ENCODE peak calls at places on chromosome 6, in seven cellular contexts. K is neuronal stem cell, I is IMR-90, N is H9, H is mesendoderm, L is H1, W is trophoblast cell. E is an unnamed sample.
A peak's percentile ranks its signal among the peaks of the same experiment; 100 is the strongest.

GRCh38 chr6:130366011-130366963 is at the start of gene TMEM200A:
- DNase-seq in W (no peak), H (peak; percentile 79), N (peak; percentile 63), K (peak; percentile 49), L (peak; percentile 58), I (peak; percentile 51), E (peak; percentile 73)

GRCh38 chr6:121285041-121285440 is 49.2 kb downstream of the TBC1D32 start:
- DNase-seq in H (no peak), K (no peak), W (no peak), L (no peak), N (no peak), I (peak; percentile 83), E (peak; percentile 9)

GRCh38 chr6:84371681-84372080 is 144.2 kb upstream of the CEP162 start:
- DNase-seq in N (no peak), L (no peak), H (no peak), I (no peak), K (no peak), W (no peak), E (no peak)

GRCh38 chr6:53451165-53451564 is 93.7 kb downstream of the GCLC start:
- DNase-seq in L (no peak), H (no peak), I (no peak), N (no peak), K (no peak), W (peak; percentile 67), E (no peak)

GRCh38 chr6:37496951-37497885 is 2.5 kb downstream of the CCDC167 start:
- DNase-seq in I (no peak), L (no peak), N (no peak), H (no peak), K (no peak), W (no peak), E (no peak)

GRCh38 chr6:45483021-45483420 is 105.3 kb upstream of the SUPT3H start:
- DNase-seq in L (no peak), N (no peak), K (no peak), H (no peak), I (peak; percentile 98), W (no peak), E (peak; percentile 98)

GRCh38 chr6:137353346-137353745 is 134.2 kb upstream of the IFNGR1 start:
- DNase-seq in N (no peak), I (no peak), W (no peak), H (no peak), L (no peak), K (no peak), E (no peak)

GRCh38 chr6:74705451-74705850 is 500.4 kb downstream of the COL12A1 start:
- DNase-seq in I (peak; percentile 13), K (no peak), L (no peak), W (no peak), N (no peak), H (no peak), E (no peak)

GRCh38 chr6:39610229-39610628 is 115.0 kb downstream of the KIF6 start:
- DNase-seq in H (peak; percentile 34), I (no peak), K (no peak), W (peak; percentile 46), L (no peak), N (no peak), E (peak; percentile 88)

GRCh38 chr6:168528457-168529095 is 87.6 kb downstream of the SMOC2 start:
- DNase-seq in H (no peak), L (no peak), N (no peak), I (no peak), W (no peak), K (no peak), E (no peak)

GRCh38 chr6:148192310-148192709 is 150.3 kb upstream of the SASH1 start:
- DNase-seq in H (no peak), N (no peak), L (no peak), I (peak; percentile 89), K (no peak), W (no peak), E (peak; percentile 14)

GRCh38 chr6:15657290-15657689 is 5.5 kb downstream of the DTNBP1 start:
- DNase-seq in L (no peak), N (no peak), W (no peak), K (no peak), H (no peak), I (no peak), E (no peak)

GRCh38 chr6:40440083-40440482 is 147.1 kb downstream of the LRFN2 start:
- DNase-seq in K (no peak), N (no peak), W (no peak), I (no peak), L (no peak), H (no peak), E (no peak)

GRCh38 chr6:43687079-43687436 is 533 bp downstream of the MRPS18A start:
- DNase-seq in W (no peak), I (no peak), L (no peak), N (no peak), H (no peak), K (no peak), E (no peak)

GRCh38 chr6:143513410-143513809 is 1.9 kb upstream of the FUCA2 start:
- DNase-seq in K (no peak), W (no peak), L (peak; percentile 87), H (peak; percentile 74), N (peak; percentile 79), I (no peak), E (no peak)

GRCh38 chr6:98812220-98812619 is 22.2 kb upstream of the POU3F2 start:
- DNase-seq in W (no peak), I (no peak), N (no peak), H (no peak), K (no peak), L (no peak), E (no peak)

GRCh38 chr6:152948150-152948768 is 34.6 kb downstream of the FBXO5 start:
- DNase-seq in I (peak; percentile 52), N (no peak), H (peak; percentile 40), L (no peak), W (peak; percentile 10), K (peak; percentile 33), E (peak; percentile 58)

GRCh38 chr6:42569102-42570028 is 5.5 kb downstream of the UBR2 start:
- DNase-seq in I (peak; percentile 95), L (no peak), N (no peak), H (no peak), K (no peak), W (peak; percentile 12), E (peak; percentile 85)

GRCh38 chr6:90233994-90234393 is 62.6 kb downstream of the BACH2 start:
- DNase-seq in I (no peak), N (no peak), K (no peak), W (no peak), H (no peak), L (no peak), E (no peak)

GRCh38 chr6:128365520-128366160 is 154.8 kb downstream of the PTPRK start:
- DNase-seq in I (no peak), N (no peak), L (no peak), H (no peak), K (no peak), W (no peak), E (no peak)

GRCh38 chr6:12420626-12421025 is 130.5 kb downstream of the EDN1 start:
- DNase-seq in I (peak; percentile 25), W (no peak), K (peak; percentile 11), L (no peak), N (no peak), H (no peak), E (no peak)

GRCh38 chr6:146047356-146047755 is 18.5 kb downstream of the GRM1 start:
- DNase-seq in H (no peak), L (no peak), N (no peak), I (no peak), W (no peak), K (no peak), E (no peak)

GRCh38 chr6:17197607-17198006 is 83.6 kb upstream of the RBM24 start:
- DNase-seq in I (no peak), W (no peak), L (no peak), N (no peak), H (no peak), K (no peak), E (no peak)

DNA sequence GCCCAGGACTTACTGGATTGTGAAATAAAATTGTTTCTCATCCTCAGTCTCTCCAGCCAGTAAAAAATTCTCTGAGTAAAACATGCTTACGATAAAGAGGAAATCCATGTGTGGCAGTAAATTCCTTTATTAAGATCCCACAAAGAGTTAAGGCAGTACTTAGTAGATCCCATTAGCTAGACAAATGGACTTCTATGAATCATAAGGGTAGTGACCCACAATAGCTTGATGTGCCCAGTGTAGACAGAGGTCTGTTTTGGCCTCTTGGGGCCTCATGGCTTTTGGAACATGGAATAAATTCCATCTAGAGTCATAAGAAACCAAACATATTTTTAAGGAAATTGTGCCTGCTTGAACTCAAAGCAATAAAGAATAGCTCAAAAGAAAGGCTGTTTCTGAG is 87.8 kb upstream of the RBM24 start:
- DNase-seq in H (no peak), W (no peak), N (no peak), I (no peak), K (no peak), L (no peak), E (no peak)
- H2AK5ac ChIP-seq in H (no peak overlapping the region), W (no peak overlapping the region), N (no peak overlapping the region), I (no peak overlapping the region), K (no peak overlapping the region), L (no peak overlapping the region), E (no peak overlapping the region)

GRCh38 chr6:170200458-170200891 is 90.4 kb downstream of the DLL1 start:
- DNase-seq in L (peak; percentile 29), N (no peak), I (peak; percentile 13), W (no peak), H (no peak), K (no peak), E (no peak)
- H3K27ac ChIP-seq in L (no peak overlapping the region), N (no peak overlapping the region), I (no peak overlapping the region), W (no peak overlapping the region), H (no peak overlapping the region), K (no peak overlapping the region), E (no peak overlapping the region)

GRCh38 chr6:22756365-22756764 is 187.0 kb downstream of the HDGFL1 start:
- DNase-seq in I (peak; percentile 77), H (no peak), N (no peak), L (no peak), K (no peak), W (no peak), E (peak; percentile 37)
- H2AK5ac ChIP-seq in I (peak overlapping the region; percentile 52), H (no peak overlapping the region), N (no peak overlapping the region), L (no peak overlapping the region), K (no peak overlapping the region), W (no peak overlapping the region), E (no peak overlapping the region)

GRCh38 chr6:141491684-141492083 is 641.0 kb upstream of the GJE1 start:
- DNase-seq in W (no peak), L (no peak), I (no peak), K (no peak), H (no peak), N (no peak), E (no peak)

GRCh38 chr6:141484726-141485125 is 648.0 kb upstream of the GJE1 start:
- DNase-seq in H (no peak), I (peak; percentile 47), W (no peak), N (no peak), L (no peak), K (no peak), E (peak; percentile 19)

GRCh38 chr6:141490982-141491381 is 641.7 kb upstream of the GJE1 start:
- DNase-seq in L (no peak), K (no peak), W (no peak), H (no peak), I (no peak), N (no peak), E (no peak)

GRCh38 chr6:141486942-141487341 is 645.8 kb upstream of the GJE1 start:
- DNase-seq in I (no peak), W (no peak), H (no peak), N (no peak), K (no peak), L (no peak), E (no peak)

DNA sequence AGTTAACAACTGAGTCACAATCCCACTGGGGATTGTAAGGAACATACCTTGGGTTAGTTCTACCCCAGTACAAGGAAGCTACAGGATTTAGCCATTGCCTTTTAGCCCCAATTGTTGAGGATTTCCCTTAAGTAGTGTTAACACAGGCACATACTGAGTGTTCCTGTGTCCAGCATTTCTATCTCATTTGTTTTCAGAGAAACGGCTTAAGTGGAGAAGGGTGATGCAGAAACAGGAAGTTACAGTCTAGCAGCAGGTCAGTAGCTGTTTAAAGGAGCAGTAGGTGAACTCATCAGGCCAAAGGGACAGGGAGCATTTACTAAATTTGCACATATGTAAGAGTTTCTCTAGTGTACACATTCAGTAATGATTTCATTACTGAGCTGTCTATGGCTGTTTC is 644.3 kb upstream of the GJE1 start:
- DNase-seq in K (no peak), W (no peak), H (no peak), I (peak; percentile 46), L (no peak), N (no peak), E (peak; percentile 48)
- H3K27ac ChIP-seq in K (no peak overlapping the region), W (no peak overlapping the region), H (no peak overlapping the region), I (no peak overlapping the region), L (no peak overlapping the region), N (no peak overlapping the region), E (no peak overlapping the region)

E was measured in mesenchymal stem cell.